ENCODE peak calls at places on chromosomes 7 and 10, in four cellular contexts. J is fibroblast of lung, L is K562, H is IMR-90. D is an unnamed sample.

GRCh38 chr10:69679736-69680135 is 49.7 kb downstream of the FAM241B start:
- DNase-seq in H (no peak), L (no peak), J (no peak), D (no peak)

GRCh38 chr10:110576220-110576619 is 8.7 kb downstream of the SMC3 start:
- DNase-seq in J (peak; percentile 87), H (peak; percentile 85), L (no peak), D (no peak)

GRCh38 chr10:51427758-51428157 is 271.6 kb downstream of the CSTF2T start:
- DNase-seq in J (no peak), H (peak; percentile 23), L (no peak), D (no peak)

GRCh38 chr7:148699772-148700629 is 1.3 kb downstream of the CUL1 start:
- DNase-seq in L (peak; percentile 66), H (peak; percentile 39), J (peak; percentile 58), D (no peak)

GRCh38 chr7:5143935-5144903 is 45.8 kb upstream of the WIPI2 start:
- DNase-seq in L (peak; percentile 49), J (no peak), H (peak; percentile 1), D (no peak)

GRCh38 chr10:506451-507354 is 182.8 kb downstream of the DIP2C start:
- DNase-seq in H (no peak), J (no peak), L (no peak), D (peak; percentile 89)

GRCh38 chr10:127997241-127997640 is 90.3 kb downstream of the PTPRE start:
- DNase-seq in H (no peak), L (no peak), J (no peak), D (no peak)

GRCh38 chr7:135385209-135385608 is 124.7 kb downstream of the CNOT4 start:
- DNase-seq in J (peak; percentile 6), H (peak; percentile 44), L (no peak), D (no peak)

GRCh38 chr10:17647316-17647715 is 3.4 kb downstream of the STAM start:
- DNase-seq in L (no peak), J (no peak), H (no peak), D (no peak)

GRCh38 chr10:11017575-11018425 is at the start of gene CELF2:
- DNase-seq in L (peak; percentile 16), H (no peak), J (no peak), D (peak; percentile 94)

GRCh38 chr10:90712529-90712928 is 145.3 kb downstream of the HTR7 start:
- DNase-seq in H (no peak), J (no peak), L (no peak), D (no peak)

GRCh38 chr10:103254538-103255325 is 9.0 kb downstream of the RPEL1 start:
- DNase-seq in H (peak; percentile 40), J (no peak), L (no peak), D (no peak)

GRCh38 chr10:14146501-14146900 is 184.2 kb downstream of the FRMD4A start:
- DNase-seq in L (no peak), J (peak; percentile 39), H (peak; percentile 77), D (no peak)

GRCh38 chr10:47453435-47454293 is 30.3 kb downstream of the ANXA8 start:
- DNase-seq in H (no peak), J (no peak), L (no peak), D (peak; percentile 42)

GRCh38 chr10:114337510-114338462 is 66.5 kb downstream of the AFAP1L2 start:
- DNase-seq in L (no peak), H (no peak), J (no peak), D (peak; percentile 90)

GRCh38 chr10:129786216-129786615 is 177.9 kb downstream of the EBF3 start:
- DNase-seq in L (no peak), J (no peak), H (no peak), D (peak; percentile 41)

GRCh38 chr10:6771361-6771760 is 191.3 kb upstream of the PRKCQ start:
- DNase-seq in J (peak; percentile 81), L (no peak), H (peak; percentile 21), D (no peak)

GRCh38 chr10:60237977-60238376 is 151.7 kb downstream of the ANK3 start:
- DNase-seq in H (peak; percentile 13), L (no peak), J (peak; percentile 20), D (no peak)

GRCh38 chr7:5872326-5872725 is 8.3 kb upstream of the OCM start:
- DNase-seq in L (no peak), J (peak; percentile 20), H (peak; percentile 55), D (no peak)

GRCh38 chr7:139570626-139571025 is 47.1 kb downstream of the CLEC2L start:
- DNase-seq in H (no peak), L (no peak), J (no peak), D (peak; percentile 26)

GRCh38 chr7:13988765-13989137 is 715 bp downstream of the ETV1 start:
- DNase-seq in J (peak; percentile 64), H (peak; percentile 26), L (peak; percentile 24), D (peak; percentile 81)

GRCh38 chr7:116653204-116653603 is 18.8 kb upstream of the MET start:
- DNase-seq in J (peak; percentile 27), L (no peak), H (peak; percentile 83), D (no peak)

GRCh38 chr10:62610649-62611229 is 193.8 kb upstream of the ADO start:
- DNase-seq in J (peak; percentile 58), H (peak; percentile 47), L (peak; percentile 56), D (peak; percentile 94)

GRCh38 chr7:114986181-114986800 is 64.4 kb downstream of the MDFIC start:
- DNase-seq in H (no peak), J (no peak), L (no peak), D (no peak)

GRCh38 chr7:132475037-132475668 is 101.1 kb downstream of the PLXNA4 start:
- DNase-seq in L (no peak), J (no peak), H (no peak), D (peak; percentile 63)

GRCh38 chr7:54859545-54859944 is 100.5 kb upstream of the SEC61G start:
- DNase-seq in L (no peak), H (no peak), J (no peak), D (no peak)

GRCh38 chr10:69410487-69410886 is 6.2 kb downstream of the TACR2 start:
- DNase-seq in J (no peak), L (no peak), H (no peak), D (no peak)

GRCh38 chr10:129680661-129681344 is 213.8 kb downstream of the MGMT start:
- DNase-seq in J (no peak), L (no peak), H (no peak), D (no peak)

GRCh38 chr7:22267989-22268615 is 88.9 kb downstream of the RAPGEF5 start:
- DNase-seq in L (no peak), H (no peak), J (no peak), D (no peak)

GRCh38 chr7:47597379-47597778 is 15.5 kb upstream of the TNS3 start:
- DNase-seq in L (no peak), J (no peak), H (no peak), D (no peak)

GRCh38 chr7:132160525-132161230 is 415.6 kb downstream of the PLXNA4 start:
- DNase-seq in H (no peak), L (no peak), J (no peak), D (no peak)

GRCh38 chr7:44277851-44278250 is 47.5 kb downstream of the CAMK2B start:
- DNase-seq in L (no peak), H (peak; percentile 47), J (peak; percentile 59), D (peak; percentile 41)

GRCh38 chr10:134205-134742 is 981 bp upstream of the ZMYND11 start:
- DNase-seq in J (peak; percentile 20), L (no peak), H (peak; percentile 6), D (peak; percentile 66)

GRCh38 chr10:10785627-10786333 is 231.9 kb upstream of the CELF2 start:
- DNase-seq in J (peak; percentile 81), H (peak; percentile 67), L (no peak), D (no peak)

GRCh38 chr7:155071121-155071651 is 1.1 kb downstream of the HTR5A start:
- DNase-seq in J (no peak), L (no peak), H (no peak), D (no peak)

GRCh38 chr10:19930936-19931859 is 115.0 kb downstream of the PLXDC2 start:
- DNase-seq in J (peak; percentile 69), H (peak; percentile 70), L (no peak), D (no peak)

GRCh38 chr10:117131390-117132327 is 6.4 kb downstream of the VAX1 start:
- DNase-seq in L (no peak), H (no peak), J (no peak), D (peak; percentile 77)
- H3K27ac ChIP-seq in L (no peak overlapping the region), H (no peak overlapping the region), J (no peak overlapping the region), D (no peak overlapping the region)

GRCh38 chr7:23469150-23469960 is 936 bp downstream of the IGF2BP3 start:
- DNase-seq in J (no peak), L (peak; percentile 77), H (no peak), D (peak; percentile 69)
- TF ChIP-seq CTCF in J (no peak), L (peak; percentile 22), H (peak; percentile 19), D (peak; percentile 39)

DNA sequence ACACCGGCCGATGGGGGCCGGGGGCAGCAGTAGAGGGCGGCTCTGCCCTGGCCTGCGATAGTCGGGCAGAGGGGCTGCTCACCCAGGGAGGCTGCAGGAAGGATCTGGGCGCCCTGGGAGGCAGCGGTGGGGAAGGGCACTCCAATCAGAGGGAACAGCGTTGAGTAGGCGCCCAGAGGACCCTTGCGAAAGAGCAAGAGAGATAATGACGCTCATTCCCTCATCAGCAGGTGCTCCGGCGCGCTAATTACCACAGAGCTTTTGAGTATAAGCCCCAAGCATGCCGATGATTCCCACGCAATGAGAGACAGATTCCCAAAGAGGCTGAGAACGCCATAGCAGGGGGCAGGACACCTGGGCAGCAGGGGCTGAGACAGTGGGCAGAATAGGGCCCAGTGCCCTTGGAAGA is 215.3 kb downstream of the MAD1L1 start:
- DNase-seq in L (no peak), J (no peak), H (no peak), D (no peak)
- H3K9ac ChIP-seq in L (peak overlapping the region; percentile 88), J (no peak overlapping the region), H (no peak overlapping the region), D (no peak overlapping the region)

GRCh38 chr10:71962915-71963314 is 1.3 kb upstream of the CHST3 start:
- DNase-seq in J (no peak), H (no peak), L (no peak), D (no peak)
- H3K27ac ChIP-seq in J (no peak overlapping the region), H (no peak overlapping the region), L (no peak overlapping the region), D (no peak overlapping the region)

GRCh38 chr7:1812693-1813393 is 142.8 kb downstream of the ELFN1 start:
- DNase-seq in H (no peak), L (no peak), J (no peak), D (peak; percentile 64)
- TF ChIP-seq CTCF in H (peak; percentile 0), L (no peak), J (peak; percentile 10), D (peak; percentile 55)

DNA sequence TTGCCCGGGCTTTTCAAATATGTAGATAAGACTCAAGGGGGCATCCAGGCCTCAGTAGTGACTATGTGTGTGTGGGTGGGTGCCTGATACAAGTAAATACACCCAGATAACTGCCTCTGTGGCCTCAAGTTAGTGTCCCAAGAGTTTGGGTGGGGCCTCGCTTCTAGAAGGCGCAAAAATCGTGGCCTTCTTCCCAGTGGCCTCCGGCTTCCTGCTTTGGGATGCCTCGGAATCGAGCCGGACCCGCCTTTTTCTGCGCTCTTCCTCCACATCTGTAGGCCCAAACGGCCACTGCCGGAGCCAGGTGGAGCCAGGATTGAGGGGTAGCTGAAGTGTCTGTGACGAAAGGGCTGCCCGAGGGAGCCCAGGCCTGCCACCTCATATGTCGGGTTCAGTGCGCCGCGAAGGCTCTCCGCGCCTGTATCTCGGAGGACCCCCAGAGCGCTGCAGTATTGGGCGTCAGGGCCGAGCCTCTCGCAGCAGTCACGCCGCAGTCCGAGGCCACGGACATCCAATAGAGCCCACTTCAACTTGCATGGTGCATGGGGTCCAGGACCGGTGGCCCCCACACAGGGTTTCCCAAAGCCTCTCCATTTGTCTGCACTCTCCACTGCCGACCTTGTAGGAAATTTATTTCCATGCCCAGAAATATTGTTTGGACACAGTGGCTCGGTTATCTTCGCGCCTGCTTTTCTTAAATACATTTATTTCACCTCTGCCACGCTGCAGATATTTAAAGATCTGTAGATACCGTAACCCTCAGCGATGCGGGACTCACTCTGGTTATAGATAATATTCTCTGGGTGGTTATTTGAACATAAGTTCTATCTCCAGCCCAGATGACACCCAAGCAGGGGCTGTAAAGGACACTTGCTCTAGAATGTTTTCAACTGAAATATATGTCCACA is 4.8 kb upstream of the ZNF503 start:
- DNase-seq in H (no peak), J (no peak), L (no peak), D (peak; percentile 71)
- H3K9ac ChIP-seq in H (no peak overlapping the region), J (no peak overlapping the region), L (no peak overlapping the region), D (no peak overlapping the region)